ENCODE peak calls at places on chromosomes 11 and 22, in six cellular contexts. G is Peyer's patch; S is stimulated activated CD4-positive, alpha-beta T cell treated with anti-CD3 and anti-CD28 coated beads, Interleukin-4, amount 100 ng/mL, for 48 hours; H is HT1080; V is mesothelial cell of epicardium; L is psoas muscle. B is an unnamed sample.

GRCh38 chr22:29050457-29050856 is 11.2 kb downstream of the C22orf31 start:
- DNase-seq in L (no peak), V (no peak), G (no peak), H (no peak), S (no peak), B (no peak)

GRCh38 chr22:27737521-27737920 is 64.0 kb downstream of the MN1 start:
- DNase-seq in V (no peak), L (no peak), H (no peak), G (no peak), S (no peak), B (no peak)

GRCh38 chr22:36409067-36409466 is 21.3 kb upstream of the MYH9 start:
- DNase-seq in S (no peak), V (no peak), H (no peak), G (no peak), L (no peak), B (no peak)

GRCh38 chr22:41654322-41654721 is 33.2 kb downstream of the XRCC6 start:
- DNase-seq in V (no peak), S (no peak), H (no peak), G (no peak), L (no peak), B (no peak)

GRCh38 chr11:4459470-4459869 is 10.4 kb downstream of the OR52K2 start:
- DNase-seq in L (peak; percentile 23), H (no peak), V (no peak), G (no peak), S (no peak), B (no peak)

GRCh38 chr22:42114721-42115120 is 15.9 kb downstream of the CYP2D6 start:
- DNase-seq in G (no peak), V (no peak), S (no peak), L (no peak), H (no peak), B (no peak)

GRCh38 chr22:33848251-33848650 is 72.0 kb downstream of the LARGE1 start:
- DNase-seq in H (peak; percentile 71), L (no peak), G (no peak), S (no peak), V (no peak), B (no peak)

GRCh38 chr11:120563698-120564572 is 52.4 kb downstream of the GRIK4 start:
- DNase-seq in G (no peak), H (no peak), L (peak; percentile 43), V (peak; percentile 71), S (no peak), B (no peak)

GRCh38 chr11:122920579-122920978 is 38.0 kb downstream of the JHY start:
- DNase-seq in S (no peak), L (no peak), H (no peak), G (no peak), V (no peak), B (no peak)

GRCh38 chr11:58057481-58057880 is 26.7 kb downstream of the OR6Q1 start:
- DNase-seq in S (no peak), G (no peak), V (no peak), H (no peak), L (no peak), B (no peak)

GRCh38 chr11:132496341-132496740 is 1036.0 kb downstream of the OPCML start:
- DNase-seq in H (peak; percentile 57), G (no peak), L (no peak), V (no peak), S (no peak), B (peak; percentile 6)

GRCh38 chr22:41445171-41446056 is 1.2 kb downstream of the TOB2 start:
- DNase-seq in V (no peak), H (peak; percentile 18), S (no peak), G (peak; percentile 59), L (no peak), B (no peak)

GRCh38 chr11:76391039-76391438 is 9.9 kb downstream of the GVQW3 start:
- DNase-seq in S (no peak), L (no peak), H (no peak), V (no peak), G (no peak), B (no peak)

GRCh38 chr11:64659417-64660144 is 63.4 kb downstream of the NRXN2 start:
- DNase-seq in H (peak; percentile 88), G (no peak), S (no peak), V (no peak), L (no peak), B (peak; percentile 15)

GRCh38 chr11:43116071-43116470 is 195.7 kb upstream of the API5 start:
- DNase-seq in V (no peak), G (no peak), S (no peak), L (no peak), H (no peak), B (no peak)

GRCh38 chr11:32131321-32131720 is 40.4 kb downstream of the RCN1 start:
- DNase-seq in S (no peak), G (no peak), L (no peak), H (peak; percentile 20), V (no peak), B (no peak)

GRCh38 chr11:71112454-71112853 is 139.9 kb downstream of the SHANK2 start:
- DNase-seq in H (no peak), L (no peak), G (no peak), V (no peak), S (no peak), B (no peak)

GRCh38 chr22:20588092-20588842 is 80.9 kb downstream of the MED15 start:
- DNase-seq in V (no peak), H (no peak), S (no peak), G (peak; percentile 30), L (no peak), B (no peak)

GRCh38 chr11:101916422-101916821 is at the start of gene ANGPTL5:
- DNase-seq in H (no peak), L (no peak), S (no peak), G (no peak), V (no peak), B (no peak)

GRCh38 chr11:8608646-8609045 is 14.6 kb upstream of the STK33 start:
- DNase-seq in G (no peak), V (no peak), S (no peak), L (no peak), H (peak; percentile 72), B (no peak)

GRCh38 chr11:4455439-4455838 is 6.3 kb downstream of the OR52K2 start:
- DNase-seq in V (no peak), G (no peak), S (no peak), H (no peak), L (no peak), B (no peak)

GRCh38 chr22:40507491-40507890 is 129.0 kb downstream of the MRTFA start:
- DNase-seq in V (no peak), H (no peak), G (no peak), L (no peak), S (no peak), B (no peak)

GRCh38 chr22:26979294-26979693 is 321.9 kb downstream of the MIAT start:
- DNase-seq in G (no peak), S (no peak), H (no peak), L (no peak), V (no peak), B (no peak)

GRCh38 chr22:46171940-46172339 is 21.6 kb downstream of the PPARA start:
- DNase-seq in S (no peak), L (no peak), H (peak; percentile 90), G (peak; percentile 69), V (no peak), B (no peak)

GRCh38 chr11:92627615-92628201 is 341.7 kb upstream of the MTNR1B start:
- DNase-seq in V (no peak), H (peak; percentile 67), S (no peak), G (no peak), L (no peak), B (no peak)

GRCh38 chr11:116199182-116199581 is 573.6 kb downstream of the BUD13 start:
- DNase-seq in H (no peak), L (no peak), G (no peak), S (no peak), V (no peak), B (no peak)

GRCh38 chr11:102761646-102762238 is 18.7 kb downstream of the MMP10 start:
- DNase-seq in L (no peak), H (no peak), V (no peak), G (no peak), S (no peak), B (no peak)

GRCh38 chr11:126034026-126034822 is 28.4 kb downstream of the CDON start:
- DNase-seq in G (no peak), V (no peak), L (no peak), S (no peak), H (no peak), B (no peak)

GRCh38 chr11:16881074-16881709 is 133.0 kb downstream of the PLEKHA7 start:
- DNase-seq in L (peak; percentile 61), H (peak; percentile 53), G (no peak), V (no peak), S (no peak), B (peak; percentile 45)

GRCh38 chr11:26860411-26860810 is 133.5 kb upstream of the FIBIN start:
- DNase-seq in L (no peak), G (no peak), S (no peak), H (no peak), V (no peak), B (no peak)

GRCh38 chr22:37243402-37244113 is 511 bp downstream of the RAC2 start:
- DNase-seq in V (no peak), S (no peak), G (peak; percentile 46), L (no peak), H (no peak), B (no peak)

GRCh38 chr11:75891947-75892739 is 77.1 kb downstream of the UVRAG start:
- DNase-seq in S (no peak), G (no peak), V (no peak), H (no peak), L (no peak), B (no peak)

GRCh38 chr11:123330071-123330470 is 100.0 kb upstream of the GRAMD1B start:
- DNase-seq in V (no peak), L (no peak), S (no peak), G (no peak), H (no peak), B (no peak)

GRCh38 chr11:72613977-72614376 is 60.2 kb downstream of the PDE2A start:
- DNase-seq in H (no peak), G (no peak), L (peak; percentile 39), V (no peak), S (no peak), B (no peak)